ENCODE peak calls at places on chromosomes 5 and 9, in six cellular contexts. Y is RWPE1, X is putamen, M is astrocyte of the hippocampus, S is uterus, K is HuH-7. E is an unnamed sample.

GRCh38 chr5:169805937-169806700 is 169.0 kb downstream of the DOCK2 start:
- DNase-seq in Y (no peak), X (no peak), M (no peak), S (no peak), K (no peak), E (no peak)

GRCh38 chr9:26175264-26175663 is 497.0 kb upstream of the TUSC1 start:
- DNase-seq in Y (no peak), X (no peak), M (no peak), S (no peak), K (no peak), E (no peak)

GRCh38 chr9:111838439-111838838 is 43.7 kb upstream of the SHOC1 start:
- DNase-seq in Y (no peak), X (no peak), M (no peak), S (no peak), K (no peak), E (no peak)

GRCh38 chr5:118903010-118903409 is 85.3 kb downstream of the DTWD2 start:
- DNase-seq in Y (no peak), X (no peak), M (no peak), S (no peak), K (no peak), E (no peak)

GRCh38 chr9:33988219-33988890 is 60.3 kb downstream of the UBAP2 start:
- DNase-seq in Y (peak; percentile 42), X (no peak), M (no peak), S (no peak), K (no peak), E (no peak)

GRCh38 chr5:81898403-81898802 is 73.4 kb upstream of the ATG10 start:
- DNase-seq in Y (no peak), X (no peak), M (no peak), S (no peak), K (no peak), E (no peak)

GRCh38 chr9:12856608-12857007 is 81.8 kb downstream of the LURAP1L start:
- DNase-seq in Y (no peak), X (no peak), M (no peak), S (no peak), K (no peak), E (no peak)

GRCh38 chr5:89282832-89283510 is 400.0 kb upstream of the MEF2C start:
- DNase-seq in Y (peak; percentile 90), X (no peak), M (peak; percentile 68), S (no peak), K (no peak), E (no peak)

GRCh38 chr9:124499214-124499613 is 8.0 kb downstream of the NR5A1 start:
- DNase-seq in Y (no peak), X (no peak), M (no peak), S (no peak), K (no peak), E (no peak)

GRCh38 chr9:34559616-34560546 is 29.6 kb downstream of the CNTFR start:
- DNase-seq in Y (peak; percentile 54), X (no peak), M (peak; percentile 45), S (no peak), K (peak; percentile 63), E (no peak)

GRCh38 chr5:72167257-72167656 is 60.0 kb downstream of the MAP1B start:
- DNase-seq in Y (no peak), X (no peak), M (no peak), S (no peak), K (no peak), E (no peak)

GRCh38 chr9:113622600-113623400 is 159.3 kb downstream of the RGS3 start:
- DNase-seq in Y (peak; percentile 94), X (no peak), M (peak; percentile 98), S (no peak), K (no peak), E (no peak)

GRCh38 chr9:81557957-81558791 is 131.2 kb downstream of the TLE1 start:
- DNase-seq in Y (no peak), X (no peak), M (peak; percentile 67), S (peak; percentile 52), K (no peak), E (no peak)

GRCh38 chr5:149600932-149601331 is 19.6 kb downstream of the ARHGEF37 start:
- DNase-seq in Y (no peak), X (no peak), M (no peak), S (no peak), K (no peak), E (no peak)

GRCh38 chr9:87502446-87503232 is 5.0 kb downstream of the DAPK1 start:
- DNase-seq in Y (no peak), X (no peak), M (no peak), S (peak; percentile 28), K (no peak), E (no peak)

GRCh38 chr9:134712922-134713321 is 71.3 kb downstream of the COL5A1 start:
- DNase-seq in Y (no peak), X (no peak), M (no peak), S (no peak), K (no peak), E (no peak)

GRCh38 chr9:91843093-91843492 is 106.9 kb downstream of the ROR2 start:
- DNase-seq in Y (no peak), X (no peak), M (no peak), S (no peak), K (no peak), E (no peak)

GRCh38 chr5:21776466-21776865 is 1076.7 kb downstream of the CDH12 start:
- DNase-seq in Y (no peak), X (no peak), M (no peak), S (no peak), K (no peak), E (no peak)

GRCh38 chr5:68304421-68305052 is 89.0 kb downstream of the PIK3R1 start:
- DNase-seq in Y (peak; percentile 37), X (no peak), M (peak; percentile 28), S (peak; percentile 32), K (no peak), E (no peak)

GRCh38 chr9:72894342-72894741 is 58.5 kb downstream of the ALDH1A1 start:
- DNase-seq in Y (no peak), X (no peak), M (peak; percentile 97), S (no peak), K (no peak), E (no peak)

GRCh38 chr9:38328765-38329164 is 63.7 kb upstream of the ALDH1B1 start:
- DNase-seq in Y (no peak), X (no peak), M (no peak), S (no peak), K (no peak), E (no peak)

E was measured in globus pallidus.